ENCODE peak calls at places on chromosomes 6 and 20, in eight cellular contexts. One of them, this sample, is unnamed.

GRCh38 chr6:14925025-14925595 is 320.8 kb upstream of the JARID2 start:
- DNase-seq in GM12878: no peak
- DNase-seq in heart left ventricle: no peak
- DNase-seq in pancreas: no peak
- DNase-seq in CD8-positive, alpha-beta T cell: no peak
- DNase-seq in CD4-positive, alpha-beta memory T cell: no peak
- DNase-seq in neural progenitor cell: no peak
- DNase-seq in stomach: no peak
- DNase-seq in this sample: no peak

GRCh38 chr6:52352239-52353008 is 9.5 kb upstream of the PAQR8 start:
- DNase-seq in CD8-positive, alpha-beta T cell: no peak
- DNase-seq in pancreas: peak; percentile 29
- DNase-seq in GM12878: peak; percentile 79
- DNase-seq in CD4-positive, alpha-beta memory T cell: no peak
- DNase-seq in stomach: peak; percentile 47
- DNase-seq in neural progenitor cell: peak; percentile 16
- DNase-seq in heart left ventricle: no peak
- DNase-seq in this sample: peak; percentile 66

GRCh38 chr6:4313044-4313686 is 177.8 kb upstream of the ECI2 start:
- DNase-seq in GM12878: no peak
- DNase-seq in stomach: no peak
- DNase-seq in heart left ventricle: no peak
- DNase-seq in CD4-positive, alpha-beta memory T cell: no peak
- DNase-seq in pancreas: peak; percentile 53
- DNase-seq in CD8-positive, alpha-beta T cell: no peak
- DNase-seq in neural progenitor cell: peak; percentile 54
- DNase-seq in this sample: no peak

GRCh38 chr6:23106951-23107350 is 537.6 kb downstream of the HDGFL1 start:
- DNase-seq in stomach: no peak
- DNase-seq in heart left ventricle: no peak
- DNase-seq in neural progenitor cell: no peak
- DNase-seq in CD8-positive, alpha-beta T cell: no peak
- DNase-seq in GM12878: no peak
- DNase-seq in CD4-positive, alpha-beta memory T cell: no peak
- DNase-seq in pancreas: no peak
- DNase-seq in this sample: no peak

GRCh38 chr6:33161354-33162320 is 30.6 kb downstream of the COL11A2 start:
- DNase-seq in stomach: peak; percentile 81
- DNase-seq in GM12878: no peak
- DNase-seq in neural progenitor cell: peak; percentile 80
- DNase-seq in pancreas: peak; percentile 71
- DNase-seq in CD8-positive, alpha-beta T cell: peak; percentile 78
- DNase-seq in heart left ventricle: peak; percentile 92
- DNase-seq in CD4-positive, alpha-beta memory T cell: peak; percentile 82
- DNase-seq in this sample: peak; percentile 90

GRCh38 chr6:121523628-121524027 is 88.2 kb downstream of the GJA1 start:
- DNase-seq in heart left ventricle: no peak
- DNase-seq in CD8-positive, alpha-beta T cell: no peak
- DNase-seq in stomach: no peak
- DNase-seq in pancreas: no peak
- DNase-seq in GM12878: no peak
- DNase-seq in neural progenitor cell: no peak
- DNase-seq in CD4-positive, alpha-beta memory T cell: no peak
- DNase-seq in this sample: no peak

GRCh38 chr6:51029576-51029975 is 210.9 kb downstream of the TFAP2B start:
- DNase-seq in CD8-positive, alpha-beta T cell: no peak
- DNase-seq in stomach: no peak
- DNase-seq in neural progenitor cell: no peak
- DNase-seq in heart left ventricle: no peak
- DNase-seq in pancreas: no peak
- DNase-seq in CD4-positive, alpha-beta memory T cell: no peak
- DNase-seq in GM12878: no peak
- DNase-seq in this sample: no peak

GRCh38 chr6:36050947-36051710 is 23.5 kb downstream of the MAPK14 start:
- DNase-seq in stomach: no peak
- DNase-seq in pancreas: no peak
- DNase-seq in heart left ventricle: no peak
- DNase-seq in neural progenitor cell: no peak
- DNase-seq in GM12878: no peak
- DNase-seq in CD4-positive, alpha-beta memory T cell: no peak
- DNase-seq in CD8-positive, alpha-beta T cell: no peak
- DNase-seq in this sample: no peak

GRCh38 chr20:8464368-8464767 is 332.3 kb downstream of the PLCB1 start:
- DNase-seq in GM12878: no peak
- DNase-seq in stomach: peak; percentile 48
- DNase-seq in neural progenitor cell: no peak
- DNase-seq in pancreas: no peak
- DNase-seq in CD4-positive, alpha-beta memory T cell: no peak
- DNase-seq in heart left ventricle: no peak
- DNase-seq in CD8-positive, alpha-beta T cell: no peak
- DNase-seq in this sample: no peak

GRCh38 chr6:43695967-43696291 is 8.3 kb upstream of the MRPS18A start:
- DNase-seq in neural progenitor cell: no peak
- DNase-seq in pancreas: no peak
- DNase-seq in heart left ventricle: no peak
- DNase-seq in stomach: no peak
- DNase-seq in CD4-positive, alpha-beta memory T cell: no peak
- DNase-seq in GM12878: no peak
- DNase-seq in CD8-positive, alpha-beta T cell: no peak
- DNase-seq in this sample: no peak

GRCh38 chr6:35056952-35057351 is 84.2 kb downstream of the TCP11 start:
- DNase-seq in CD8-positive, alpha-beta T cell: no peak
- DNase-seq in pancreas: no peak
- DNase-seq in CD4-positive, alpha-beta memory T cell: no peak
- DNase-seq in stomach: no peak
- DNase-seq in GM12878: no peak
- DNase-seq in neural progenitor cell: no peak
- DNase-seq in heart left ventricle: no peak
- DNase-seq in this sample: no peak

GRCh38 chr6:69985180-69985579 is 118.8 kb downstream of the COL19A1 start:
- DNase-seq in stomach: no peak
- DNase-seq in CD4-positive, alpha-beta memory T cell: no peak
- DNase-seq in heart left ventricle: no peak
- DNase-seq in neural progenitor cell: no peak
- DNase-seq in pancreas: no peak
- DNase-seq in GM12878: no peak
- DNase-seq in CD8-positive, alpha-beta T cell: no peak
- DNase-seq in this sample: no peak

GRCh38 chr20:40578961-40579360 is 110.1 kb downstream of the MAFB start:
- DNase-seq in neural progenitor cell: no peak
- DNase-seq in heart left ventricle: no peak
- DNase-seq in CD8-positive, alpha-beta T cell: no peak
- DNase-seq in stomach: no peak
- DNase-seq in CD4-positive, alpha-beta memory T cell: no peak
- DNase-seq in pancreas: no peak
- DNase-seq in GM12878: no peak
- DNase-seq in this sample: no peak

GRCh38 chr6:32432050-32432450 is 7.6 kb upstream of the HLA-DRA start:
- DNase-seq in GM12878: no peak
- DNase-seq in neural progenitor cell: peak; percentile 23
- DNase-seq in pancreas: no peak
- DNase-seq in CD4-positive, alpha-beta memory T cell: peak; percentile 41
- DNase-seq in heart left ventricle: no peak
- DNase-seq in stomach: no peak
- DNase-seq in CD8-positive, alpha-beta T cell: no peak
- DNase-seq in this sample: no peak

GRCh38 chr6:41284726-41285125 is 1.8 kb downstream of the TREM1 start:
- DNase-seq in pancreas: no peak
- DNase-seq in neural progenitor cell: no peak
- DNase-seq in CD8-positive, alpha-beta T cell: no peak
- DNase-seq in GM12878: no peak
- DNase-seq in CD4-positive, alpha-beta memory T cell: no peak
- DNase-seq in stomach: no peak
- DNase-seq in heart left ventricle: no peak
- DNase-seq in this sample: peak; percentile 55

GRCh38 chr20:46399401-46399800 is 7.0 kb downstream of the ELMO2 start:
- DNase-seq in CD8-positive, alpha-beta T cell: no peak
- DNase-seq in heart left ventricle: no peak
- DNase-seq in stomach: no peak
- DNase-seq in pancreas: no peak
- DNase-seq in CD4-positive, alpha-beta memory T cell: peak; percentile 34
- DNase-seq in neural progenitor cell: no peak
- DNase-seq in GM12878: no peak
- DNase-seq in this sample: no peak

GRCh38 chr20:46400253-46400652 is 6.2 kb downstream of the ELMO2 start:
- DNase-seq in CD4-positive, alpha-beta memory T cell: no peak
- DNase-seq in stomach: no peak
- DNase-seq in CD8-positive, alpha-beta T cell: no peak
- DNase-seq in neural progenitor cell: no peak
- DNase-seq in GM12878: no peak
- DNase-seq in heart left ventricle: no peak
- DNase-seq in pancreas: no peak
- DNase-seq in this sample: no peak

GRCh38 chr20:46400828-46401477 is 5.5 kb downstream of the ELMO2 start:
- DNase-seq in stomach: no peak
- DNase-seq in GM12878: no peak
- DNase-seq in CD8-positive, alpha-beta T cell: peak; percentile 7
- DNase-seq in neural progenitor cell: peak; percentile 28
- DNase-seq in heart left ventricle: no peak
- DNase-seq in CD4-positive, alpha-beta memory T cell: peak; percentile 80
- DNase-seq in pancreas: no peak
- DNase-seq in this sample: no peak

GRCh38 chr20:46401478-46401860 is 4.9 kb downstream of the ELMO2 start:
- DNase-seq in heart left ventricle: no peak
- DNase-seq in stomach: no peak
- DNase-seq in GM12878: peak; percentile 40
- DNase-seq in CD8-positive, alpha-beta T cell: no peak
- DNase-seq in neural progenitor cell: no peak
- DNase-seq in pancreas: no peak
- DNase-seq in CD4-positive, alpha-beta memory T cell: no peak
- DNase-seq in this sample: no peak

DNA sequence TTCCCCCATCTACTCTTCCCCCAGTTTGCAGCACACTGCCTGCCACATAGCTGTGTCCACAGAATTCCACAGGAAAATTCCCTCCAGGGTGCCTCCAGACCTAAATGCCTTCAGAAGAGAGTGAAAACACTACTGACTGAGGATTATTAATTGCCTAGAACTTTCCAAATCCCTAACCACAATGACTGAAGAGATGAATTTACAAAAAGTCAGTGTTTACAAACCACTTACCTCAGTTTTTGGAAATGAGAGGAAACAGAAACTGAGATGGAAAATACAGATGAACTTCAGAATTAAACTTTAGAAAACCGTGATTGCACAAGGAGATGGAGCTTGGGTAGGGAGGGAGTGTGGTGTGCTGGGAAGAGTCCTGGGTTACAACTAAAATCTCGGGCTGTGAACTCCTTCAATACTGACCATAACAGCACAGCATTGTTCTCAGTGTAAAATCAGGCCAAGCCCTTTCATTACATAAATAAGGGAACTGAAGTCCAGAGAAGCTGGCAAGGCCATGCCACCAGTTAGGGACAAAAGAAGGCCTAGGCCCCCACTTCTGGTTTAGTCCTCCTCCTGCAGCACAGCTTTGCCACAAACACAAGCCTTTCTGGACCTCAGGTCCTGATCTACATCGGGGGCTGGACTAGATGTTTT is 4.1 kb downstream of the ELMO2 start:
- DNase-seq in CD4-positive, alpha-beta memory T cell: no peak
- DNase-seq in pancreas: no peak
- DNase-seq in CD8-positive, alpha-beta T cell: no peak
- DNase-seq in stomach: no peak
- DNase-seq in heart left ventricle: no peak
- DNase-seq in neural progenitor cell: no peak
- DNase-seq in GM12878: no peak
- DNase-seq in this sample: no peak
- H3K4me1 ChIP-seq in CD4-positive, alpha-beta memory T cell: peaks cover 77% of the 10 kb centered on the region
- H3K4me1 ChIP-seq in pancreas: peaks cover 52% of the 10 kb centered on the region
- H3K4me1 ChIP-seq in CD8-positive, alpha-beta T cell: peaks cover 71% of the 10 kb centered on the region
- H3K4me1 ChIP-seq in stomach: peaks cover 72% of the 10 kb centered on the region
- H3K4me1 ChIP-seq in heart left ventricle: peaks cover 88% of the 10 kb centered on the region
- H3K4me1 ChIP-seq in neural progenitor cell: peaks cover 24% of the 10 kb centered on the region
- H3K4me1 ChIP-seq in GM12878: peaks cover 54% of the 10 kb centered on the region
- H3K4me1 ChIP-seq in this sample: peaks cover 84% of the 10 kb centered on the region

DNA sequence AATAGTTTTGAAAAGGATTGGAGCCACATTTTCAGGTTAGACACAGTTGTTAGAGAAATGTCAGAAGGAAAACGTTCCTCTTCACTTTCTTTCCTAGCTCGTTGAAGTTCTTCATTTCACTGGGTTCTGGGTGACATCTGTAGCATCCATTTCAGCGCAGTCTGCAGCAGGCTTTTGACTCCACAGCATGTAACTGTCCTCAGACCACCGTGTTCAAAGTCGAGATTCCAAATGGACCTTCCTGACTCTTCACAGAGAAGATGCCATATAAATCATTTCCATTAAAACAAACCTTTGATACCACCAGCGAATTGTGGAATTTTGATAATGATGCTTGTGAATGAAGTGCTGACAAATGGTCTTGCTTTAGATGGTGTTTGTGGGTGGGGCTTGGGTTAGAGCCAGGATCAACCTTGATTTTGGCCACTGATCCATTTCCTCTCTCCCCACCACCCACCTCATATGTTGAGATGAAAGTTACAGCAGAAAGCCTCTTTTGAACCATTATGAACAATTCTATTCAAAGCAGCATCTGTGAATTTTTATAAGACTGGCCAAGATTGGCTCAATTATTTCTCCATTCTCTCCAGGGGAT is 185.3 kb upstream of the PREP start:
- DNase-seq in neural progenitor cell: no peak
- DNase-seq in heart left ventricle: no peak
- DNase-seq in GM12878: no peak
- DNase-seq in CD8-positive, alpha-beta T cell: no peak
- DNase-seq in pancreas: no peak
- DNase-seq in stomach: no peak
- DNase-seq in CD4-positive, alpha-beta memory T cell: no peak
- DNase-seq in this sample: no peak
- H3K27ac ChIP-seq in neural progenitor cell: no peak overlapping the region
- H3K27ac ChIP-seq in heart left ventricle: no peak overlapping the region
- H3K27ac ChIP-seq in GM12878: no peak overlapping the region
- H3K27ac ChIP-seq in CD8-positive, alpha-beta T cell: no peak overlapping the region
- H3K27ac ChIP-seq in pancreas: no peak overlapping the region
- H3K27ac ChIP-seq in stomach: no peak overlapping the region
- H3K27ac ChIP-seq in CD4-positive, alpha-beta memory T cell: no peak overlapping the region
- H3K27ac ChIP-seq in this sample: no peak overlapping the region

GRCh38 chr6:111812080-111813038 is 60.9 kb downstream of the FYN start:
- DNase-seq in neural progenitor cell: no peak
- DNase-seq in heart left ventricle: no peak
- DNase-seq in CD8-positive, alpha-beta T cell: no peak
- DNase-seq in pancreas: no peak
- DNase-seq in stomach: no peak
- DNase-seq in CD4-positive, alpha-beta memory T cell: no peak
- DNase-seq in GM12878: no peak
- DNase-seq in this sample: no peak
- H3K4me1 ChIP-seq in neural progenitor cell: peaks cover 10% of the 10 kb centered on the region
- H3K4me1 ChIP-seq in heart left ventricle: peaks cover 48% of the 10 kb centered on the region
- H3K4me1 ChIP-seq in CD8-positive, alpha-beta T cell: peaks cover 75% of the 10 kb centered on the region
- H3K4me1 ChIP-seq in pancreas: no peaks in the 10 kb centered on the region
- H3K4me1 ChIP-seq in stomach: no peaks in the 10 kb centered on the region
- H3K4me1 ChIP-seq in CD4-positive, alpha-beta memory T cell: peaks cover 97% of the 10 kb centered on the region
- H3K4me1 ChIP-seq in GM12878: peaks cover 11% of the 10 kb centered on the region
- H3K4me1 ChIP-seq in this sample: peaks cover 8% of the 10 kb centered on the region

DNA sequence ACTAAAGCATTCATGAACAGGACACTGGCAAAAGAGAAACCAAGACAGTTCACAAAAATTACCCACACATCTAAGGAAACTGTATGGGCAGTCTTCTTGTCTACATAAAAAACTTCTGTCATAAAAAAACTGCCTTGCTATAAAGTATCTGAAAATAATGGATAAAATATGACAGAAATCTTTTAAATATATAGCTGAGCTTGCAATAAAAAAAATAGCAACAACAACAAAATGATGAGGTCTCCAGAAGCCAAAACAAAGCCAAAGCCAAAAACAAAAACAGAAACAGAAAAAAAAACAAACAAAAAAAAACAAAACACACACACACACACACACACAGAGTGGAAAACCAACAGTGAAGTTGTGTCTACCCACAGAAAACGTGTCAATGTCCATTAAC is 14.8 kb downstream of the LY86 start:
- DNase-seq in stomach: no peak
- DNase-seq in pancreas: no peak
- DNase-seq in CD8-positive, alpha-beta T cell: no peak
- DNase-seq in neural progenitor cell: no peak
- DNase-seq in heart left ventricle: no peak
- DNase-seq in CD4-positive, alpha-beta memory T cell: no peak
- DNase-seq in GM12878: no peak
- DNase-seq in this sample: no peak
- H3K27ac ChIP-seq in stomach: no peak overlapping the region
- H3K27ac ChIP-seq in pancreas: no peak overlapping the region
- H3K27ac ChIP-seq in CD8-positive, alpha-beta T cell: no peak overlapping the region
- H3K27ac ChIP-seq in neural progenitor cell: no peak overlapping the region
- H3K27ac ChIP-seq in heart left ventricle: no peak overlapping the region
- H3K27ac ChIP-seq in CD4-positive, alpha-beta memory T cell: no peak overlapping the region
- H3K27ac ChIP-seq in GM12878: no peak overlapping the region
- H3K27ac ChIP-seq in this sample: no peak overlapping the region

This sample was measured in lower lobe of right lung.